ENCODE peak calls at places on chromosomes 1 and 21, in nine cellular contexts. One of them, this sample, is unnamed.

GRCh38 chr1:1428174-1428573 is 7.1 kb upstream of the ANKRD65 start:
- DNase-seq in astrocyte: no peak
- DNase-seq in GM23248: no peak
- DNase-seq in body of pancreas: no peak
- DNase-seq in heart right ventricle: no peak
- DNase-seq in tibial nerve: no peak
- DNase-seq in Peyer's patch: no peak
- DNase-seq in tibial artery: no peak
- DNase-seq in heart left ventricle: no peak
- DNase-seq in this sample: no peak

GRCh38 chr1:73635021-73635420 is 563.0 kb downstream of the LRRIQ3 start:
- DNase-seq in astrocyte: no peak
- DNase-seq in GM23248: no peak
- DNase-seq in body of pancreas: no peak
- DNase-seq in heart right ventricle: no peak
- DNase-seq in tibial nerve: no peak
- DNase-seq in Peyer's patch: no peak
- DNase-seq in tibial artery: no peak
- DNase-seq in heart left ventricle: no peak
- DNase-seq in this sample: no peak

GRCh38 chr1:235920596-235921375 is 54.1 kb upstream of the LYST start:
- DNase-seq in astrocyte: peak; percentile 54
- DNase-seq in GM23248: no peak
- DNase-seq in body of pancreas: no peak
- DNase-seq in heart right ventricle: no peak
- DNase-seq in tibial nerve: no peak
- DNase-seq in Peyer's patch: no peak
- DNase-seq in tibial artery: no peak
- DNase-seq in heart left ventricle: no peak
- DNase-seq in this sample: peak; percentile 58

GRCh38 chr21:36388835-36389234 is 3.6 kb downstream of the CHAF1B start:
- DNase-seq in astrocyte: peak; percentile 65
- DNase-seq in GM23248: peak; percentile 35
- DNase-seq in body of pancreas: peak; percentile 39
- DNase-seq in heart right ventricle: no peak
- DNase-seq in tibial nerve: no peak
- DNase-seq in Peyer's patch: no peak
- DNase-seq in tibial artery: no peak
- DNase-seq in heart left ventricle: no peak
- DNase-seq in this sample: peak; percentile 29

GRCh38 chr1:166340709-166341108 is 173.9 kb upstream of the FAM78B start:
- DNase-seq in astrocyte: no peak
- DNase-seq in GM23248: no peak
- DNase-seq in body of pancreas: no peak
- DNase-seq in heart right ventricle: no peak
- DNase-seq in tibial nerve: no peak
- DNase-seq in Peyer's patch: no peak
- DNase-seq in tibial artery: no peak
- DNase-seq in heart left ventricle: no peak
- DNase-seq in this sample: no peak

GRCh38 chr1:206486995-206487788 is 16.9 kb downstream of the IKBKE start:
- DNase-seq in astrocyte: no peak
- DNase-seq in GM23248: no peak
- DNase-seq in body of pancreas: no peak
- DNase-seq in heart right ventricle: no peak
- DNase-seq in tibial nerve: no peak
- DNase-seq in Peyer's patch: no peak
- DNase-seq in tibial artery: no peak
- DNase-seq in heart left ventricle: no peak
- DNase-seq in this sample: no peak

GRCh38 chr1:229029644-229030235 is 241.2 kb upstream of the RAB4A start:
- DNase-seq in astrocyte: no peak
- DNase-seq in GM23248: peak; percentile 44
- DNase-seq in body of pancreas: no peak
- DNase-seq in heart right ventricle: no peak
- DNase-seq in tibial nerve: no peak
- DNase-seq in Peyer's patch: no peak
- DNase-seq in tibial artery: peak; percentile 79
- DNase-seq in heart left ventricle: no peak
- DNase-seq in this sample: peak; percentile 8

GRCh38 chr1:178774263-178774662 is 49.2 kb downstream of the RALGPS2 start:
- DNase-seq in astrocyte: no peak
- DNase-seq in GM23248: peak; percentile 51
- DNase-seq in body of pancreas: no peak
- DNase-seq in heart right ventricle: no peak
- DNase-seq in tibial nerve: no peak
- DNase-seq in Peyer's patch: no peak
- DNase-seq in tibial artery: no peak
- DNase-seq in heart left ventricle: no peak
- DNase-seq in this sample: peak; percentile 76

GRCh38 chr21:17257784-17258183 is 255.1 kb upstream of the CXADR start:
- DNase-seq in astrocyte: peak; percentile 16
- DNase-seq in GM23248: peak; percentile 80
- DNase-seq in body of pancreas: no peak
- DNase-seq in heart right ventricle: no peak
- DNase-seq in tibial nerve: no peak
- DNase-seq in Peyer's patch: no peak
- DNase-seq in tibial artery: no peak
- DNase-seq in heart left ventricle: no peak
- DNase-seq in this sample: no peak

DNA sequence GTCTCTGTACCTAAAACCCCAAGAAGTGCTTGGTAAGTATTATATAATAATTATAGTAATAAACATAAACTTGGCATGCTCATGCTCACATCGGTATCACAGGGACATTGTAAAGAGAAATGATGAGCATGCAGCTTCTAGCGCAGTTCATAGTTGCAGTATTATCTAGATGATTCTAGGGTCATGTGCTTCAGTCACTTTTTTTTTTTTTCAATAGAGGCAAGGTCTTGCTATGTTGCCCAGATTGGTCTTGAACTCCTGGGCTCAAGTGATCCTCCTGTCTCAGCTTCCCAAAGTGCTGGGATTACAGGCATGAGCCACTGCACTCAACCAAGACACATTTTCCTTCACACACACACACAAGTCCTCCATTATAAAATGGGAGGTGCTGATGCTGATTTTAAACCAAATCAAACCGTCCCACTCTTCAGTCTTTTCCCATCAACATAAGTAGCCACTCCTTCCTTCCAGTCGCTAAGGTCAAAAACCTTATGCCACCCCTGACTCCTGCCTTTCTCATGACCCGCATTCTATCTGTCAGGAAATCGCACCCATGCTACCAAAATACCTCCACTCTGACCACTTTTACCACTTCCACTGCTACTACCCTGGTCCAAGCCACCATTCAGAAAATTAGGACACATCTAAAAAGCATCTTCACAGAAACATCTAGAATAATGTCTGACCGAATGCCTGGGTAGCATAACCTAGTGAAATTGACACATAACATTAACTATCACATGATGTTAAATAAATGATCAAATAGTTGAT is 28.2 kb upstream of the IFNGR2 start:
- DNase-seq in astrocyte: no peak
- DNase-seq in GM23248: no peak
- DNase-seq in body of pancreas: no peak
- DNase-seq in heart right ventricle: no peak
- DNase-seq in tibial nerve: no peak
- DNase-seq in Peyer's patch: no peak
- DNase-seq in tibial artery: no peak
- DNase-seq in heart left ventricle: no peak
- DNase-seq in this sample: no peak
- H3K4me1 ChIP-seq in astrocyte: peaks cover 10% of the 10 kb centered on the region
- H3K4me1 ChIP-seq in GM23248: peaks cover 26% of the 10 kb centered on the region
- H3K4me1 ChIP-seq in body of pancreas: no peaks in the 10 kb centered on the region
- H3K4me1 ChIP-seq in heart right ventricle: peaks cover 51% of the 10 kb centered on the region
- H3K4me1 ChIP-seq in tibial nerve: peaks cover 29% of the 10 kb centered on the region
- H3K4me1 ChIP-seq in Peyer's patch: peaks cover 17% of the 10 kb centered on the region
- H3K4me1 ChIP-seq in tibial artery: peaks cover 17% of the 10 kb centered on the region
- H3K4me1 ChIP-seq in heart left ventricle: no peaks in the 10 kb centered on the region
- H3K4me1 ChIP-seq in this sample: peaks cover 26% of the 10 kb centered on the region

GRCh38 chr1:156656779-156657160 is 14.9 kb downstream of the BCAN start:
- DNase-seq in astrocyte: no peak
- DNase-seq in GM23248: peak; percentile 46
- DNase-seq in body of pancreas: no peak
- DNase-seq in heart right ventricle: peak; percentile 48
- DNase-seq in tibial nerve: no peak
- DNase-seq in Peyer's patch: no peak
- DNase-seq in tibial artery: no peak
- DNase-seq in heart left ventricle: no peak
- DNase-seq in this sample: no peak
- H3K27me3 ChIP-seq in astrocyte: peaks cover 28% of the 10 kb centered on the region
- H3K27me3 ChIP-seq in GM23248: peaks cover 12% of the 10 kb centered on the region
- H3K27me3 ChIP-seq in body of pancreas: no peaks in the 10 kb centered on the region
- H3K27me3 ChIP-seq in heart right ventricle: no peaks in the 10 kb centered on the region
- H3K27me3 ChIP-seq in tibial nerve: peaks cover 24% of the 10 kb centered on the region
- H3K27me3 ChIP-seq in Peyer's patch: no peaks in the 10 kb centered on the region
- H3K27me3 ChIP-seq in tibial artery: peaks cover 40% of the 10 kb centered on the region
- H3K27me3 ChIP-seq in heart left ventricle: peaks cover 2% of the 10 kb centered on the region
- H3K27me3 ChIP-seq in this sample: peaks cover 41% of the 10 kb centered on the region

DNA sequence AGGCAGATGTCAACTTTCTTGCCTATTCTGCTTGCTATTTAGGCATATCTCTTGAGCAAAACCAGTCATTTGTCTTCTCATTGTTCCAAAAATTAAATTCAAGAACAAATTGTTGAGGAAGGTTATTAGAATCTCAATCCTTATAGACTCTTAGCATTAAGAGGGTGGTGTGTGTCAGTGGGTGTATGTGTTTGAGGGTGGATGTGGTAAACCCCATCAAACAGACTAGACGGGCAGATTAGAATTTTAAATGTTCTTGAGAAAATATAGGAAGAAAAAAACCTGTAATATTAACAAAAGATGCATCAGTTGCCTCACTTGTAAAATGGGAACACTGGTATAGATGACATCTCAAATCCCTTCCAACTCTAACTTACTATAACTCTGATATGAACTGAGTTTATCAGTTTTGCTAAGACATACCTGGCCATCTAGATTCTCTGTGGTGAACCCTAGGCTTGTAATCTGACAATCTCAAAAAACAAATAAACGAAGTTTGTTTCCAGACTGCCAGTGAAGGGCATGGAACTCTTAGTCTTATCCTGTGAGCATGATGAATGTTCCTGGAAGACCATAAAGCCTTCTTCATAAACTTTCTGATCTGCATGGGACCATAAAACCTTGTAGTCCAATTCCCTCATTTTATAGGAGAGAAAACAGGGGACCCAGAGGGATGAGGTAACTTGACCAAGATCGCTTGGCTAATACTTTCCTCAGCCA is 176.3 kb upstream of the SGIP1 start:
- DNase-seq in astrocyte: no peak
- DNase-seq in GM23248: no peak
- DNase-seq in body of pancreas: no peak
- DNase-seq in heart right ventricle: no peak
- DNase-seq in tibial nerve: no peak
- DNase-seq in Peyer's patch: no peak
- DNase-seq in tibial artery: no peak
- DNase-seq in heart left ventricle: no peak
- DNase-seq in this sample: no peak
- H3K4me3 ChIP-seq in astrocyte: no peak overlapping the region
- H3K4me3 ChIP-seq in GM23248: no peak overlapping the region
- H3K4me3 ChIP-seq in body of pancreas: no peak overlapping the region
- H3K4me3 ChIP-seq in heart right ventricle: no peak overlapping the region
- H3K4me3 ChIP-seq in tibial nerve: no peak overlapping the region
- H3K4me3 ChIP-seq in Peyer's patch: no peak overlapping the region
- H3K4me3 ChIP-seq in tibial artery: no peak overlapping the region
- H3K4me3 ChIP-seq in heart left ventricle: no peak overlapping the region
- H3K4me3 ChIP-seq in this sample: no peak overlapping the region

DNA sequence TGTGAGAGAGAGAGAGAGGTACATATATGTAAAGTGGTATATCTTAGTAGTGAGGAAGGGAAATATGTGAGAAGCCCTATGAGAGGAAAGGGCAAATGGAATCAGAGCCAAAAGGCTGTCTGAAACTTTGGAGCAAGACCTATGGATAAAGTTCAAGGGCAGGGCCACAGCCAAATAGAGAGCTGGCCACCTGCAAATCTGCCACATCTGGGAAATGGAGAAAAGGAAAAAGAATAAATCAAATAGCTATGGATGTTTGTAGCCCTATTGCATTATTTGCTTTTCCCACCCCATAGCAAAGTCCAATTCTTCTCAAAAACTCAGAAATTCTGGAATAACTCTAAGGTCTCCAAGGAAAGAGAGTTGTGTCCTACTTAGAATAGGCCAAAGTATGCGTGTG is 4.0 kb upstream of the HLX start:
- DNase-seq in astrocyte: no peak
- DNase-seq in GM23248: no peak
- DNase-seq in body of pancreas: no peak
- DNase-seq in heart right ventricle: no peak
- DNase-seq in tibial nerve: no peak
- DNase-seq in Peyer's patch: no peak
- DNase-seq in tibial artery: no peak
- DNase-seq in heart left ventricle: no peak
- DNase-seq in this sample: no peak
- H3K4me1 ChIP-seq in astrocyte: peaks cover 4% of the 10 kb centered on the region
- H3K4me1 ChIP-seq in GM23248: no peaks in the 10 kb centered on the region
- H3K4me1 ChIP-seq in body of pancreas: peaks cover 20% of the 10 kb centered on the region
- H3K4me1 ChIP-seq in heart right ventricle: peaks cover 47% of the 10 kb centered on the region
- H3K4me1 ChIP-seq in tibial nerve: peaks cover 14% of the 10 kb centered on the region
- H3K4me1 ChIP-seq in Peyer's patch: peaks cover 8% of the 10 kb centered on the region
- H3K4me1 ChIP-seq in tibial artery: peaks cover 7% of the 10 kb centered on the region
- H3K4me1 ChIP-seq in heart left ventricle: peaks cover 2% of the 10 kb centered on the region
- H3K4me1 ChIP-seq in this sample: peaks cover 4% of the 10 kb centered on the region

GRCh38 chr1:15106608-15107007 is 46.9 kb upstream of the TMEM51 start:
- DNase-seq in astrocyte: no peak
- DNase-seq in GM23248: no peak
- DNase-seq in body of pancreas: peak; percentile 36
- DNase-seq in heart right ventricle: no peak
- DNase-seq in tibial nerve: peak; percentile 17
- DNase-seq in Peyer's patch: no peak
- DNase-seq in tibial artery: no peak
- DNase-seq in heart left ventricle: no peak
- DNase-seq in this sample: no peak
- H3K27me3 ChIP-seq in astrocyte: no peaks in the 10 kb centered on the region
- H3K27me3 ChIP-seq in GM23248: peaks cover 6% of the 10 kb centered on the region
- H3K27me3 ChIP-seq in body of pancreas: no peaks in the 10 kb centered on the region
- H3K27me3 ChIP-seq in heart right ventricle: no peaks in the 10 kb centered on the region
- H3K27me3 ChIP-seq in tibial nerve: no peaks in the 10 kb centered on the region
- H3K27me3 ChIP-seq in Peyer's patch: no peaks in the 10 kb centered on the region
- H3K27me3 ChIP-seq in tibial artery: no peaks in the 10 kb centered on the region
- H3K27me3 ChIP-seq in heart left ventricle: peaks cover 2% of the 10 kb centered on the region
- H3K27me3 ChIP-seq in this sample: peaks cover 6% of the 10 kb centered on the region

DNA sequence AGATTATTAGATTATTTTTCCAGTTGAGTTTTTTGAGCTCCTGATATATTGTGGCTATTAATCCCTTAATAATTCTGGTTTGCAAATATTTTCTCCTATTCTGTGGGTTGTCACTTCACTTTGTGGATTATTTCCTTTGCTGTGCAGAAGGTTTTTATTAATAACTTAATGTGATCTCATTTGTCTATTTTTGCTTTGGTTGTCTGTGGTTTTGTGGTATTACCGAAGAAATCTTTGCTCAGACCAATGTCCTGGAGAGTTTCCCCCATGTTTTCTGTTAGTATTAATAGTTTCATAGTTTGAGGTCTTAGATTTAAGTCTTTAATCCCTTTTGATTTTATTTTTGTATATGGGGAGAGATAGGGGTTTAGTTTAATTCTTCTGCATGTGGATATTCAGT is 7.1 kb upstream of the TBX19 start:
- DNase-seq in astrocyte: peak; percentile 38
- DNase-seq in GM23248: peak; percentile 13
- DNase-seq in body of pancreas: no peak
- DNase-seq in heart right ventricle: no peak
- DNase-seq in tibial nerve: no peak
- DNase-seq in Peyer's patch: no peak
- DNase-seq in tibial artery: no peak
- DNase-seq in heart left ventricle: no peak
- DNase-seq in this sample: no peak
- H3K4me3 ChIP-seq in astrocyte: no peak overlapping the region
- H3K4me3 ChIP-seq in GM23248: no peak overlapping the region
- H3K4me3 ChIP-seq in body of pancreas: no peak overlapping the region
- H3K4me3 ChIP-seq in heart right ventricle: no peak overlapping the region
- H3K4me3 ChIP-seq in tibial nerve: no peak overlapping the region
- H3K4me3 ChIP-seq in Peyer's patch: no peak overlapping the region
- H3K4me3 ChIP-seq in tibial artery: no peak overlapping the region
- H3K4me3 ChIP-seq in heart left ventricle: no peak overlapping the region
- H3K4me3 ChIP-seq in this sample: no peak overlapping the region

This sample was measured in adipocyte.